ENCODE peak calls at places on chromosomes 2 and 18, in four cellular contexts. R is fibroblast of lung, C is cardiac muscle cell, J is AG04450. O is an unnamed sample.

GRCh38 chr2:200432296-200432695 is 77.6 kb downstream of the KCTD18 start:
- DNase-seq in J (no peak), C (peak), R (peak), O (no peak)

GRCh38 chr2:24620936-24621335 is 129.9 kb downstream of the NCOA1 start:
- DNase-seq in J (no peak), C (peak), R (peak), O (no peak)

GRCh38 chr2:211955648-211956047 is 583.0 kb downstream of the ERBB4 start:
- DNase-seq in J (no peak), R (no peak), C (no peak), O (no peak)

GRCh38 chr2:98468621-98469236 is 24.1 kb downstream of the INPP4A start:
- DNase-seq in C (peak), R (peak), J (no peak), O (no peak)

GRCh38 chr2:10432315-10433181 is 15.6 kb downstream of the ODC1 start:
- DNase-seq in R (no peak), J (no peak), C (no peak), O (no peak)

GRCh38 chr18:2963048-2963447 is 49.9 kb downstream of the LPIN2 start:
- DNase-seq in C (no peak), R (no peak), J (no peak), O (no peak)

GRCh38 chr2:232485333-232485756 is 2.3 kb downstream of the ECEL1 start:
- DNase-seq in J (no peak), R (no peak), C (no peak), O (no peak)

GRCh38 chr2:6576312-6576711 is 289.4 kb downstream of the CMPK2 start:
- DNase-seq in R (peak), J (peak), C (no peak), O (no peak)

GRCh38 chr2:598043-598802 is 79.0 kb downstream of the TMEM18 start:
- DNase-seq in C (peak), R (no peak), J (no peak), O (no peak)

GRCh38 chr2:176110975-176111663 is 4.0 kb downstream of the HOXD11 start:
- DNase-seq in J (no peak), R (peak), C (peak), O (no peak)

GRCh38 chr2:239596298-239596697 is 195.5 kb upstream of the HDAC4 start:
- DNase-seq in C (no peak), R (no peak), J (no peak), O (no peak)

GRCh38 chr2:48779019-48779418 is 23.5 kb upstream of the LHCGR start:
- DNase-seq in C (no peak), R (no peak), J (no peak), O (no peak)

GRCh38 chr2:203915256-203915655 is 21.3 kb upstream of the ICOS start:
- DNase-seq in J (no peak), R (no peak), C (no peak), O (no peak)

GRCh38 chr2:203914546-203915169 is 21.9 kb upstream of the ICOS start:
- DNase-seq in C (no peak), R (no peak), J (no peak), O (no peak)

GRCh38 chr2:203918264-203918663 is 18.3 kb upstream of the ICOS start:
- DNase-seq in R (peak), J (no peak), C (peak), O (no peak)

GRCh38 chr2:203916756-203917155 is 19.8 kb upstream of the ICOS start:
- DNase-seq in C (no peak), R (no peak), J (no peak), O (no peak)

DNA sequence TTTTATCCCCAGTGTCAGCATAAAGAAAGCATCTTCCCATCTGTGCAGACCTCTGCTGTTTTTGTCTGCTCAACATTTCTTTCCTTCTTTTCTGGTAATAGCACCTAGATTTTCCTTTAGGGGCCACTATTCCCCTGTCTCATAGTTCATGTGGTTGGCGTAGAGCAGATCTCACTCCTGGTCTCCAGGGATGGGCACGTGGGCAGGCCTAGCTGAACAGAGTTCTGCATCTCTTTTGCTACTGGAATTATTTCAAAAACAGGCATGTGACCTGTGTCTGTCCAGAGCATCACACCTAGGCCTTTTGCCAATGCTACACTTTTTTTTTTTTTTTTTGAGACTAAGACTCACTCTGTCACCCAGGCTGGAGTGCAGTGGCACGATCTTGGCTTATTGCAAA is 17.7 kb upstream of the ICOS start:
- DNase-seq in C (no peak), R (no peak), J (no peak), O (no peak)
- H3K27ac ChIP-seq in C (no peak), R (no peak), J (no peak), O (no peak)

DNA sequence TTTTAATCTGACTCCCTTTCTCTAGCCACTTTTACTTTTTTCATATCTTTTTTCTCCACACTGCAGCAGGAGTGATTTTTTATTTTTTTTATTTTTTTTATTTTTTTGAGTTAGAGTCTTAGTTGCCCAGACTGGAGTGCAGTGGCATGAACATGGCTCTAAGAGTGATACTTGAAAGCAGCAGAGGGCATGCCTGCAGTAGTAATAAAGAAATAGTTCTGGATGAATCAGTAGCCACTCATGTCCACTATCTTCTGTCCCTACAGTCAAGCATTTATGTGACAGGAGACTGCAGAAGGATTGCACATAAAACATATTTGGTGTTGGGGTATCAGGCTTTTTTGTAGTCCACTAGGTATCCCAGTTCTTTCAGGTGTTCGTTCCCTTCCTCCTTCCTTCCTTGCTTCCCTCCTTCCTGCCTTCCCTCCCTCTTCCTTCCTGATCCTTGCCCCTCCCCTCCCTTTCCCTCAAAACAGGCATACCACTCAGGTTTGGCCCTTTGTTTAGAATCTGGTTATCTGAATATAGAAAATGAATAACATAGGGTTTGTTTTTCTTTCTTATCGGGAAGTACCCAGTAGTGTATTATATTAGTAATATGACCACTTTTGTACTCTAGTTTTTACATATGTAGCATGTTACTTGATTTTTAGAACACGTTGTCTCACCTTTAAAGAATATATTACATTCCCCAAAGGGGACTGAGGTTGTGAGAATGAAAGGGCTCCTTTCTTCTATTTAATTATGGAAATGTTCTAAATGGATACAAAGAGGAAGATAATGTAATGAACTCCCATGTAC is 23.5 kb downstream of the MIB1 start:
- DNase-seq in J (no peak), R (no peak), C (no peak), O (no peak)
- H3K27ac ChIP-seq in J (no peak), R (no peak), C (no peak), O (no peak)

GRCh38 chr18:70671889-70672551 is 383.2 kb downstream of the SOCS6 start:
- DNase-seq in J (no peak), R (no peak), C (no peak), O (no peak)
- H3K27ac ChIP-seq in J (no peak), R (no peak), C (no peak), O (no peak)

DNA sequence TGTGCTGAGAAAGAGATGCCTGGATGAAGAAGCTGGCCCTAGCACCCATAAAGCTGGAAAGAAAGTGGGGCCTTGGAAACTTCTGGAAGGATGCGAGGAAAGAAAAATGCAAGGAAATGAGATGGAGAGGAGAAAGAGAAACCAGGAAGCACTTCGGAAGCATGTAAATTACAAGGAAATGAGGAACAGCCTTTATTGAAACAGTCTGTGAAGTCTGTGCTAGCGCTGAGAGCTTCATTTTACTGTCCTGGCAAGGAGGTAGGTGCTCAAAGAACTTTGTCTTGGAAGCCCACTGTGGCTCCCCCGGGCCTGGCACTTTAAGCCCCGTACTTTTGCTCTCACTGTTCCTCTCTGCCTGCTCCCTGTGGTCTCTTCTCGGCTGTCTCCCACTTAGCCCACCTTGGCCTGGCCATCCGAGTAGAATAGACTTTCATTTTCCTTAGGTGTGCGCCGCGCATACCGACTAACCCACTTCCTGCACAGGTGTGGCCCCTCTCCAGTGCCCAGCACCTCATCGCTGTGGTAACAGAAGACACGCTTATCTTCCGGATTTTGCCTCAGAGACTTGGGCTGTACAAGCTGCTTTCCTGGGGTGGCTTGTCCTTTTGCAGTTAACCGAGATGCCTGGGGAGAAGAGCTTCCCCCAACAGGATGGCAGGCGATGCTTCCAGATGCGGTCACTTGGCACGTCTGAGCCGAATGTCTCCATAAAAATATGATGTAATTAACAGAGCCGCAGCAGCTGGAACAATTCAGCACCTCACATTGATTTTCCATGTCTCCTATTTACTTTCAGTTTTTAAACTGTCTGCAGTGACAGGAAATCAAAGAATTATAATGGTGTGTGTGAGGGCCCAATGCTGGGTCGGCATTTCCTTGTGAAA is 199.6 kb downstream of the HRH4 start:
- DNase-seq in J (no peak), R (no peak), C (peak), O (no peak)
- H3K27ac ChIP-seq in J (no peak), R (no peak), C (no peak), O (no peak)

GRCh38 chr2:74857725-74858124 is 23.8 kb downstream of the HK2 start:
- DNase-seq in C (no peak), R (no peak), J (no peak), O (no peak)

GRCh38 chr2:74854401-74854800 is 20.5 kb downstream of the HK2 start:
- DNase-seq in R (no peak), C (no peak), J (no peak), O (no peak)

GRCh38 chr2:74856004-74856578 is 22.2 kb downstream of the HK2 start:
- DNase-seq in R (no peak), C (no peak), J (no peak), O (no peak)

GRCh38 chr2:74857215-74857614 is 23.3 kb downstream of the HK2 start:
- DNase-seq in J (no peak), R (no peak), C (no peak), O (no peak)

DNA sequence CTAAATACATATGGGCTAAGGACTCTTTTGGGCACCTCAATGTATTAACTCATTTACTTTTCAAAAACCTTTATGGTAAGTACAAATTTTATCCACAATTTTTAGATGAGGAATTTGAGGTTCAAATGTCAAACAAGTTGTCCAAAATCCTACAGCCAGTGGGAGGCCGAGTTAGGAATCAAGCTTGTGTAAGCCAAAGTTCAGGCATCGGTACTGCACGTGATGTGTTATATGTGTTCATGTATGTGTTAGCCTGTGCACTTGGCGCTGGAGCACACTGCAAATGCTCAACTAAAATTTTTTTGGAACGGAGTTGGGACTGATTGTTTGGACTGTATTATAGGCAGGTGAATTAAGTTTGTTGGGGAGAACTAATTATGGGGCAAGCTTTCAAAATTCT is 22.7 kb downstream of the HK2 start:
- DNase-seq in J (no peak), R (no peak), C (no peak), O (no peak)
- H3K27ac ChIP-seq in J (no peak), R (no peak), C (peak), O (no peak)

GRCh38 chr2:112940859-112941258 is 29.9 kb downstream of the IL37 start:
- DNase-seq in C (no peak), R (no peak), J (no peak), O (no peak)

GRCh38 chr2:112938904-112939303 is 27.9 kb downstream of the IL37 start:
- DNase-seq in J (no peak), C (peak), R (peak), O (no peak)

GRCh38 chr2:112933261-112933660 is 22.3 kb downstream of the IL37 start:
- DNase-seq in C (no peak), J (no peak), R (no peak), O (no peak)

GRCh38 chr2:112939425-112939824 is 28.5 kb downstream of the IL37 start:
- DNase-seq in R (no peak), J (no peak), C (no peak), O (no peak)

DNA sequence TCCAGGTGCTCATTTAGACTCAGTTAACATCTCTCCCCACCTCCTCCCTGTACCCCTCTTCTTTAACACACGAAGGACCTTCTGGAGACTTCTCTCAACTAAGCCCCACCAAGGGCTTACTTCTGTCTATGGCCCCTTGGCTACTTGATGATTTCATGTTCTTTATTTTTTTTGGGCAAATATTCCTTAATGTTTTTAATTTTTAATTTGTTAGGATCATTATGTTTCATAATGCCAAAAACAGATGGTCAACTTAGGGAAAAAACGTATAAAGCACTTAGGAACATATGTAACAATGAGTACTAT is 25.9 kb downstream of the IL37 start:
- DNase-seq in C (no peak), J (no peak), R (no peak), O (no peak)
- H3K27ac ChIP-seq in C (no peak), J (no peak), R (no peak), O (peak)

GRCh38 chr2:173629076-173629475 is 274.4 kb downstream of the CDCA7 start:
- DNase-seq in R (no peak), J (no peak), C (no peak), O (no peak)

GRCh38 chr2:173630425-173631122 is 275.9 kb downstream of the CDCA7 start:
- DNase-seq in C (peak), J (no peak), R (no peak), O (no peak)

GRCh38 chr2:173625315-173625714 is 270.6 kb downstream of the CDCA7 start:
- DNase-seq in C (no peak), R (no peak), J (no peak), O (no peak)

DNA sequence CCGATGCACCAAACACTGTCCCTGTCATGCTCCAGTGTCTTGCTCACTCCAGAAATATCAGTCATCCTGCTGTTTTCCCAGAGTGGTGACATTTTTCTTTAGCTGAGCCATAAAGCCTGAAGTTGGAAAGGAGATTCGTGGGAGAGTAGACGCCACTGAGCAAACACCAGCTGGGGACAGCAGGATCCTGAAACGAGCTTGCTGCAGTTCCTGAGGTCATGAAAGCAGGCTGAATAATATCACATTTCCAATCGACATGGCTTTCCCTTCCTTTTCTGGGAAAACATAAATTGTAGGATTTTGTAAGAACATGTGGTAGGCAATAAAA is 276.4 kb downstream of the CDCA7 start:
- DNase-seq in R (peak), C (peak), J (no peak), O (no peak)
- H3K27ac ChIP-seq in R (no peak), C (no peak), J (peak), O (no peak)

DNA sequence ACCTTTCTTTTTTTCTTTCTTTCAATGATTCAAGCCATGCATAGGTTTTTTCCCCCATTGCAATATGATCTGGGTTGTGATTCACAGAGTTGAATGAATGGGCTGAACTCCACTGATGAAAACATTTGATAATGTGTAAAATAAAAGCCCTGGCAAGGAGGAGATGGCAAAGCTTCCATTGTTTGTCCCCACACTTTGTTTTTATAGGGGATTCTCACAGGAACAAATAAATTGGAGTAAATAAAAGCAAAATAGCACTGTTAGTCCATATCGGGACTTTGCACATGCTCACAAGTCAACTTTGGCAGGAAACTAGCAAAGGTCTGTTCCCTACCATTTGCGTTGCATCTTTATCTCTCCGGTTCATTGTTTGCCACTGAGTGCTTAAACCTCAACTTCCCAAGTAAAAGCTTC is 55.7 kb downstream of the MEIS1 start:
- DNase-seq in J (no peak), C (peak), R (peak), O (no peak)
- H3K27ac ChIP-seq in J (no peak), C (peak), R (no peak), O (no peak)